ENCODE peak calls at places on chromosomes 6 and 20, in four cellular contexts. N is CD4-positive, alpha-beta T cell; D is hepatocyte; U is AG10803. X is an unnamed sample.

GRCh38 chr20:40763646-40764295 is 74.7 kb upstream of the MAFB start:
- DNase-seq in D (peak; percentile 26), N (no peak), U (peak; percentile 13), X (no peak)

GRCh38 chr20:60695223-60695622 is 556.8 kb upstream of the CDH4 start:
- DNase-seq in D (peak; percentile 66), N (no peak), U (peak; percentile 93), X (no peak)

GRCh38 chr20:50628326-50628725 is 63.0 kb downstream of the RIPOR3 start:
- DNase-seq in D (no peak), N (no peak), U (no peak), X (no peak)

GRCh38 chr20:64223526-64224067 is 32.0 kb upstream of the PCMTD2 start:
- DNase-seq in D (peak; percentile 82), U (peak; percentile 8), N (no peak), X (no peak)

GRCh38 chr20:44858959-44859358 is 26.5 kb upstream of the YWHAB start:
- DNase-seq in U (no peak), N (no peak), D (no peak), X (no peak)

GRCh38 chr6:25062070-25062811 is 126.5 kb upstream of the RIPOR2 start:
- DNase-seq in N (no peak), D (no peak), U (peak; percentile 29), X (no peak)

GRCh38 chr20:652611-653109 is 340 bp downstream of the SRXN1 start:
- DNase-seq in N (no peak), D (no peak), U (no peak), X (no peak)

GRCh38 chr6:26235240-26235730 is 129.7 kb upstream of the BTN3A2 start:
- DNase-seq in U (no peak), D (no peak), N (no peak), X (no peak)

GRCh38 chr20:4855555-4855954 is 133.8 kb downstream of the PRND start:
- DNase-seq in N (no peak), U (no peak), D (no peak), X (no peak)

GRCh38 chr6:56951049-56951816 is 3.7 kb upstream of the BEND6 start:
- DNase-seq in U (peak; percentile 41), D (no peak), N (no peak), X (peak; percentile 14)

GRCh38 chr6:15184441-15184861 is 61.4 kb upstream of the JARID2 start:
- DNase-seq in D (no peak), U (no peak), N (no peak), X (peak; percentile 73)

GRCh38 chr6:163554663-163555062 is 140.1 kb downstream of the QKI start:
- DNase-seq in N (peak; percentile 48), U (peak; percentile 41), D (peak; percentile 32), X (peak; percentile 17)

GRCh38 chr6:10400330-10400729 is 14.5 kb downstream of the TFAP2A start:
- DNase-seq in N (no peak), U (no peak), D (no peak), X (no peak)

GRCh38 chr6:24536466-24536865 is 41.7 kb downstream of the ALDH5A1 start:
- DNase-seq in U (no peak), D (no peak), N (no peak), X (no peak)

DNA sequence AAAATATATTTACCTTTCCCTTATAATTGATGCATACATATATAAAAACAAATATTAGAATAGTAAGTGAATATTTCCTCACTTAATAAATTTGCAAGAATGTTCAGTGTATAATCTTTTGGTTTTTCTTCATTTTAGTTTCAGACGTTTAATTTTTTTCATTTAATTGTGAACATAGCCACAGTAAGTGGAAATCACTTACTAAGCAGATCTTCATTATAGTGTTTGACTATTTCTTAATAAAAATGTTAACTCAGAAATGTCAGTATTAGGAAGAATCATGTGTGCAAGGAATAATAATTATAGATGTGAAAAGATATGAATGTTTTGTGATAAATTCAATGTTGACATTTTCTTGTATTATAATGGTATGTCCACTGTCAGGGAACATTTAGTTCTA is 27.4 kb downstream of the STXBP5 start:
- DNase-seq in D (no peak), U (no peak), N (no peak), X (no peak)
- TF ChIP-seq CTCF in D (no peak), U (no peak), N (no peak), X (no peak)

DNA sequence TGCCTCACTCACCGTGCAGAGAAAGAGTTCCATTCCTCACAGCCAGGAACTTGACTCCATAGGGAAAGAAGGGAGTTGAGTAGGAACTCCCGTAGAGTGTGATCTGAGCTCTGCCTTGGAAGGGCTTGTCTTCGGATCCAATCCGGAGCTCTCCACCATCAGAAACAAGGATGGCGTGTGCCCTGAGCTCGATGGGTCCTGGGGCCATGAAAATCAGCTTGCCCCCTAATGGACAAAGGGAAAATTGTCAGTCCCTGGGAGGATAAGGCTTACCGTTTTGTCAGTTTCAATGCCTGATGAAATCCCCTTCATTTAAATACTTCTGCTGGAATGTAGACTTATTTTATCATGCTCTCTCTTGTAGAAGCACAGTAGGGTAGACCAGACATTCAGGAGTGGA is 153.3 kb downstream of the PKHD1 start:
- DNase-seq in U (no peak), D (no peak), N (no peak), X (peak; percentile 25)
- TF ChIP-seq CTCF in U (peak; percentile 32), D (no peak), N (no peak), X (peak; percentile 31)

DNA sequence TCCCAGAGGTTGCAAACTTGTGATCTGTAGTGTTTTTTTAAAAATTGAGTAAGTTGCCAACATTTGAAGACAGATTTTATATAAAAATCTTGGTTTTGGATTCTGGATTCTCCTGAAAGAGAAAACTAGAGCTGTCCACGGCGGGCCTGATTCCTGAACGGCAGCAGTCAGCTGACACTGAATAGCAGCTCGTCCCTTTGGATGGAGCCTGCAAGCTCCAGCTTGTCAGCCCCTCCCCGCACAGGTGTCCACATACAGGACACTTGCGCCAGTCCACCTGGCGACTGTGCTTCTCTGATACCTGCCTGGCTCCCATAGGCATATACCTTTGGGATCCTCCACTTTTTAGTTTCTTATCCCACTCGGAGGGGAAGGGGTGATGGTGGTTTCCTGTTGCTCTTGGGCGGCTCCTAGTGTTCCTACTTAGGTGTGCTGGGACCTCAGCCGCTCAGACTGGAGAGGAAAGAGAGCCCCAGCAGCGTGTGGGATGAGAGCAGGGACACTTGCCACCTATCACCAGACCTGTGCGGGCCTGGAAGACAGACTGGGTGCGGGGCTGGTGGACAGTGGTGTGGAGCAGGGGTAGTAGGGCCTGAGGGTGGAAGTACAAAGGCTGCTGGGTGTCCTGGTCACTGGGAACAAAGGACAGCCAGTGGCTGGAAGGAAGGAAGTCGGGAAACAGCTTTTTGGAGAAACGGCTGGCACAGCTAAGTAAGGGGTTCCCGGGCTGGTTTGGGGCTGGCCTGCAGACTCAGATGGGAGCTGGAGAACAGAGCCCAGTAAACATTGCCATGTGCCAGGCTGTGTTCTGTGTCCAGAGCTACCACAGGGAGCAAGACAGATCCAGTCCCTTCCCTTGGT is 18.3 kb downstream of the GHRH start:
- DNase-seq in U (no peak), D (no peak), N (no peak), X (no peak)
- TF ChIP-seq CTCF in U (no peak), D (no peak), N (no peak), X (no peak)

DNA sequence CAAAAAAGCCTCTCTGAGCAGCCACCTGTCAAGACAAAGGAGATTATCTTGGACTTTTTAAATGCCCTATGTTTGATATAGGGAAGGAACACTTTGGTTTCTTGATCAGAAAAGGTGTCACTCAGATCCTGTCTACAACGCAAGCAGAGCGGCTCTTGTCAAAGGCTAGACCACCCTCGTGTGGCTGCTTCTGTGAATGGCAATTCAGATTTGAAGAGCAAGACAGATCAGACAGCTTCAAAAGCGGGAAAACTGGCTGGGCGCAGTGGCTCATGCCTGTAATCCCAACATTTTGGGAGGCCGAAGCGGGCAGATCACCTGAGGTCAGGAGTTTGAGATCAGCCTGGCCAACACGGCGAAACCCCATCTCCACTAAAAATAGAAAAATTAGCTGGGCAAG is 10.1 kb upstream of the NXT1 start:
- DNase-seq in N (no peak), D (peak; percentile 82), U (peak; percentile 73), X (peak; percentile 66)
- TF ChIP-seq CTCF in N (no peak), D (peak; percentile 93), U (peak; percentile 83), X (peak; percentile 66)

GRCh38 chr6:72524011-72524645 is 97.7 kb upstream of the KCNQ5 start:
- DNase-seq in U (no peak), D (no peak), N (no peak), X (no peak)

GRCh38 chr6:72525821-72526550 is 95.9 kb upstream of the KCNQ5 start:
- DNase-seq in N (no peak), D (no peak), U (peak; percentile 69), X (no peak)

GRCh38 chr6:72521684-72522083 is 100.2 kb upstream of the KCNQ5 start:
- DNase-seq in N (no peak), D (no peak), U (no peak), X (no peak)

GRCh38 chr6:72519871-72520270 is 102.0 kb upstream of the KCNQ5 start:
- DNase-seq in U (no peak), N (no peak), D (no peak), X (no peak)

GRCh38 chr6:72522735-72523141 is 99.1 kb upstream of the KCNQ5 start:
- DNase-seq in D (peak; percentile 8), N (peak; percentile 6), U (no peak), X (no peak)
- TF ChIP-seq CTCF in D (no peak), N (no peak), U (no peak), X (peak; percentile 29)

DNA sequence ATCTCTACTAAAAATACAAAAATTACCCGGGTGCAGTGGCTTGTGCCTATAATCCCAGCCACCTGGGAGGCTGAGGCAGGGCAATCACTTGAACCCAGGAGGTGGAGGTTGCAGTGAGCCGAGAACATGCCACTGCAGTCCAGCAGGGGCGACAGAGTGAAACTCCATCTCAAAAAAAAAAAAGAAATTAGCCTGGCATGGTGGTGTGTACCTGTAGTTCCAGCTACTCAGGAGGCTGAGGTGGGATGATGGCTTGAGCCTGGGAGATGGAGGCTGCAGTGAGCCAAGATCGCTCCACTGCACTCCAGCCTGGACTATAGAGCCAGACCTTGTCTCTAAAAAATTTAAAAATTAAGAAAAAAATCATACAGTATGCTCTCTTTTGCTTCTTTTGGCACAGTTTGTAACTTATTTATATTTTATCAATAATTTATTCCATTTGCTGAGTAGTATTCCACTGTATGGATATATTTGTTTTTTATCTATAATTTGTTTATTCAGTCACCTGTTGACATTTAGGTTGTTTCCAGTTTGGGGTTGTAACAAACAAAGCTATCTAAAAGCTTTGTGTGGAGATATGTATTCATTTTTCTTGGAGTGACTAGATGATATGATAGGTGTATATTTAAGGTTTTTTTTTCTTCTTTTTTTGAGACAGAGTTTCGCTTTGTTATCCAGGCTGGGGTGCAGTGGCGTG is 8.0 kb upstream of the MYBL2 start:
- DNase-seq in U (no peak), D (no peak), N (no peak), X (no peak)
- TF ChIP-seq CTCF in U (peak; percentile 10), D (no peak), N (no peak), X (no peak)

X was measured in GM13977.